ENCODE peak calls at places on chromosomes 1 and 21, in six cellular contexts. X is GM12865, L is ELR, Q is EL, H is tibial artery, W is choroid plexus epithelial cell. N is an unnamed sample.
A peak's percentile ranks its signal among the peaks of the same experiment; 100 is the strongest.

GRCh38 chr1:54340434-54340833 is 65.8 kb downstream of the SSBP3 start:
- DNase-seq in L (no peak), W (no peak), Q (no peak), H (no peak), X (no peak), N (no peak)

GRCh38 chr1:204896023-204896422 is 25.4 kb downstream of the NFASC start:
- DNase-seq in H (no peak), L (no peak), X (no peak), W (no peak), Q (no peak), N (no peak)

GRCh38 chr21:36706951-36707762 is 8.2 kb downstream of the SIM2 start:
- DNase-seq in L (no peak), W (peak; percentile 37), Q (no peak), H (no peak), X (no peak), N (no peak)

GRCh38 chr1:198121058-198121829 is 35.6 kb upstream of the NEK7 start:
- DNase-seq in W (peak; percentile 90), L (peak; percentile 87), H (no peak), Q (peak; percentile 91), X (no peak), N (peak; percentile 89)

GRCh38 chr1:29644812-29645211 is 408.5 kb downstream of the PTPRU start:
- DNase-seq in L (no peak), X (no peak), H (no peak), Q (no peak), W (no peak), N (no peak)

GRCh38 chr1:71046891-71047634 is 553 bp downstream of the PTGER3 start:
- DNase-seq in Q (no peak), X (no peak), W (no peak), L (no peak), H (no peak), N (no peak)

GRCh38 chr1:4756851-4757580 is 102.6 kb downstream of the AJAP1 start:
- DNase-seq in W (no peak), X (no peak), L (no peak), H (no peak), Q (no peak), N (no peak)

GRCh38 chr1:63873751-63874150 is 99.9 kb downstream of the ROR1 start:
- DNase-seq in L (peak; percentile 60), W (peak; percentile 84), X (no peak), Q (peak; percentile 80), H (no peak), N (peak; percentile 59)

GRCh38 chr1:163257763-163258162 is 55.0 kb upstream of the RGS5 start:
- DNase-seq in Q (no peak), W (no peak), X (no peak), H (no peak), L (no peak), N (no peak)

GRCh38 chr21:43956667-43957030 is 55.5 kb upstream of the TRAPPC10 start:
- DNase-seq in H (no peak), X (no peak), W (peak; percentile 43), L (no peak), Q (no peak), N (peak; percentile 35)

GRCh38 chr1:56477164-56478111 is 101.9 kb downstream of the PLPP3 start:
- DNase-seq in X (no peak), H (peak; percentile 67), W (peak; percentile 80), Q (peak; percentile 57), L (peak; percentile 30), N (no peak)

GRCh38 chr1:235843458-235843857 is 23.2 kb downstream of the LYST start:
- DNase-seq in W (peak; percentile 77), X (peak; percentile 45), H (no peak), L (peak; percentile 59), Q (peak; percentile 40), N (peak; percentile 68)

N was measured in A172.